ENCODE peak calls at places on chromosomes 5 and 9, in nine cellular contexts. B is HS-27A, V is ovary, A is OCI-LY7, G is Ammon's horn, J is Calu3, M is HEK293T, O is AG04450, S is PC-3. X is an unnamed sample.

GRCh38 chr5:172903790-172904189 is 55.4 kb upstream of the RPL26L1 start:
- DNase-seq in B (no peak), V (peak), A (no peak), G (no peak), J (peak), M (no peak), O (peak), S (peak), X (peak)

GRCh38 chr5:10454591-10455272 is 13.1 kb downstream of the ROPN1L start:
- DNase-seq in B (no peak), V (no peak), A (no peak), G (no peak), J (no peak), M (no peak), O (no peak), S (peak), X (no peak)

GRCh38 chr5:96942078-96942477 is 6.2 kb downstream of the LNPEP start:
- DNase-seq in B (no peak), V (no peak), A (no peak), G (no peak), J (no peak), M (no peak), O (no peak), S (no peak), X (no peak)

GRCh38 chr9:127140181-127140580 is 17.7 kb upstream of the ANGPTL2 start:
- DNase-seq in B (no peak), V (peak), A (no peak), G (no peak), J (no peak), M (no peak), O (no peak), S (no peak), X (no peak)

GRCh38 chr9:115964710-115965347 is 188.8 kb upstream of the PAPPA start:
- DNase-seq in B (no peak), V (no peak), A (no peak), G (no peak), J (no peak), M (no peak), O (no peak), S (no peak), X (no peak)

GRCh38 chr5:15463231-15463630 is 36.7 kb upstream of the FBXL7 start:
- DNase-seq in B (peak), V (no peak), A (no peak), G (no peak), J (no peak), M (no peak), O (peak), S (no peak), X (peak)

GRCh38 chr5:133405275-133406034 is 206.9 kb downstream of the FSTL4 start:
- DNase-seq in B (no peak), V (no peak), A (no peak), G (no peak), J (no peak), M (no peak), O (no peak), S (no peak), X (no peak)

GRCh38 chr9:81292056-81292805 is 397.1 kb downstream of the TLE1 start:
- DNase-seq in B (no peak), V (no peak), A (no peak), G (no peak), J (no peak), M (no peak), O (no peak), S (no peak), X (no peak)

GRCh38 chr5:151620463-151620844 is 29.3 kb upstream of the FAT2 start:
- DNase-seq in B (no peak), V (no peak), A (no peak), G (no peak), J (no peak), M (no peak), O (no peak), S (peak), X (no peak)

GRCh38 chr5:54492196-54492595 is 25.4 kb upstream of the SNX18 start:
- DNase-seq in B (no peak), V (no peak), A (no peak), G (no peak), J (no peak), M (no peak), O (no peak), S (no peak), X (no peak)

GRCh38 chr5:180688326-180689070 is 39.1 kb upstream of the FLT4 start:
- DNase-seq in B (no peak), V (no peak), A (no peak), G (no peak), J (no peak), M (no peak), O (no peak), S (no peak), X (no peak)

GRCh38 chr9:69672828-69673640 is 863 bp upstream of the APBA1 start:
- DNase-seq in B (peak), V (peak), A (peak), G (peak), J (peak), M (peak), O (peak), S (peak), X (peak)

GRCh38 chr5:103562453-103563157 is at the start of gene NUDT12:
- DNase-seq in B (peak), V (peak), A (no peak), G (peak), J (peak), M (peak), O (peak), S (peak), X (peak)

GRCh38 chr9:112777914-112778313 is 27.4 kb downstream of the SNX30 start:
- DNase-seq in B (no peak), V (no peak), A (no peak), G (no peak), J (no peak), M (no peak), O (no peak), S (peak), X (no peak)

GRCh38 chr9:1647776-1648175 is 367.4 kb upstream of the SMARCA2 start:
- DNase-seq in B (no peak), V (no peak), A (no peak), G (no peak), J (no peak), M (no peak), O (no peak), S (peak), X (no peak)

GRCh38 chr5:134512661-134512999 is 12.8 kb upstream of the JADE2 start:
- DNase-seq in B (no peak), V (no peak), A (no peak), G (no peak), J (no peak), M (no peak), O (no peak), S (no peak), X (no peak)

GRCh38 chr9:138049085-138049778 is 171.7 kb downstream of the CACNA1B start:
- DNase-seq in B (no peak), V (no peak), A (no peak), G (no peak), J (no peak), M (no peak), O (no peak), S (no peak), X (no peak)

GRCh38 chr5:143213851-143214363 is 189.6 kb downstream of the NR3C1 start:
- DNase-seq in B (no peak), V (no peak), A (no peak), G (no peak), J (no peak), M (no peak), O (no peak), S (no peak), X (peak)

GRCh38 chr5:153896701-153897100 is 142.0 kb downstream of the FAM114A2 start:
- DNase-seq in B (no peak), V (no peak), A (peak), G (peak), J (no peak), M (no peak), O (peak), S (no peak), X (no peak)

GRCh38 chr5:171291371-171291770 is 17.7 kb upstream of the TLX3 start:
- DNase-seq in B (no peak), V (no peak), A (no peak), G (no peak), J (no peak), M (no peak), O (no peak), S (no peak), X (no peak)

GRCh38 chr5:147093138-147093537 is 141.7 kb upstream of the STK32A start:
- DNase-seq in B (no peak), V (no peak), A (no peak), G (no peak), J (no peak), M (no peak), O (no peak), S (no peak), X (no peak)

GRCh38 chr5:151126199-151126645 is 31.4 kb downstream of the ANXA6 start:
- DNase-seq in B (peak), V (peak), A (peak), G (peak), J (peak), M (peak), O (no peak), S (peak), X (peak)

GRCh38 chr5:34626036-34626435 is 30.1 kb upstream of the RAI14 start:
- DNase-seq in B (no peak), V (no peak), A (no peak), G (no peak), J (no peak), M (no peak), O (peak), S (peak), X (peak)

GRCh38 chr5:147101654-147102053 is 133.2 kb upstream of the STK32A start:
- DNase-seq in B (no peak), V (no peak), A (no peak), G (peak), J (no peak), M (no peak), O (no peak), S (no peak), X (no peak)

GRCh38 chr9:99038396-99038795 is 66.5 kb upstream of the TGFBR1 start:
- DNase-seq in B (no peak), V (no peak), A (no peak), G (no peak), J (no peak), M (no peak), O (no peak), S (no peak), X (no peak)

GRCh38 chr5:42991477-42992034 is 48.6 kb downstream of the ANXA2R start:
- DNase-seq in B (no peak), V (no peak), A (no peak), G (no peak), J (peak), M (no peak), O (no peak), S (no peak), X (no peak)

GRCh38 chr5:20619606-20620005 is 631.6 kb upstream of the CDH18 start:
- DNase-seq in B (no peak), V (no peak), A (no peak), G (peak), J (no peak), M (no peak), O (no peak), S (no peak), X (no peak)

GRCh38 chr5:1199649-1200494 is 1.5 kb upstream of the SLC6A19 start:
- DNase-seq in B (no peak), V (no peak), A (no peak), G (no peak), J (no peak), M (no peak), O (no peak), S (no peak), X (no peak)

GRCh38 chr5:144191998-144192397 is 21.3 kb downstream of the KCTD16 start:
- DNase-seq in B (no peak), V (no peak), A (peak), G (peak), J (peak), M (peak), O (no peak), S (peak), X (peak)

GRCh38 chr5:109611061-109611460 is 78.7 kb upstream of the MAN2A1 start:
- DNase-seq in B (no peak), V (no peak), A (no peak), G (no peak), J (no peak), M (no peak), O (no peak), S (no peak), X (no peak)

GRCh38 chr5:150111121-150111520 is 24.8 kb upstream of the CSF1R start:
- DNase-seq in B (no peak), V (no peak), A (no peak), G (no peak), J (no peak), M (no peak), O (no peak), S (no peak), X (no peak)

GRCh38 chr9:130304643-130305042 is 39.1 kb downstream of the HMCN2 start:
- DNase-seq in B (no peak), V (no peak), A (no peak), G (no peak), J (no peak), M (no peak), O (no peak), S (no peak), X (no peak)

GRCh38 chr9:8895498-8896224 is 1096.1 kb upstream of the DMAC1 start:
- DNase-seq in B (no peak), V (no peak), A (peak), G (peak), J (peak), M (peak), O (no peak), S (no peak), X (peak)

GRCh38 chr9:32419921-32420320 is 35.5 kb downstream of the ACO1 start:
- DNase-seq in B (no peak), V (no peak), A (no peak), G (no peak), J (no peak), M (no peak), O (no peak), S (no peak), X (no peak)

GRCh38 chr9:114198249-114199040 is 43.1 kb downstream of the COL27A1 start:
- DNase-seq in B (no peak), V (no peak), A (no peak), G (no peak), J (no peak), M (no peak), O (no peak), S (no peak), X (no peak)

GRCh38 chr5:3010301-3010952 is 258.9 kb upstream of the IRX2 start:
- DNase-seq in B (no peak), V (no peak), A (no peak), G (no peak), J (no peak), M (no peak), O (no peak), S (no peak), X (no peak)

GRCh38 chr5:122170630-122171029 is 41.3 kb downstream of the ZNF474 start:
- DNase-seq in B (no peak), V (no peak), A (no peak), G (peak), J (peak), M (no peak), O (no peak), S (peak), X (peak)

GRCh38 chr5:150223474-150223873 is 33.6 kb downstream of the SLC6A7 start:
- DNase-seq in B (no peak), V (no peak), A (no peak), G (no peak), J (no peak), M (no peak), O (no peak), S (no peak), X (no peak)

GRCh38 chr5:82018462-82018861 is 46.6 kb downstream of the ATG10 start:
- DNase-seq in B (no peak), V (no peak), A (no peak), G (peak), J (no peak), M (no peak), O (no peak), S (no peak), X (no peak)

X was measured in endothelial cell of umbilical vein.